ENCODE peak calls at places on chromosomes 13 and 19, in five cellular contexts. F is neuronal stem cell, L is IMR-90, Z is H1, V is mesenchymal stem cell. M is an unnamed sample.

GRCh38 chr19:55309437-55309836 is 15.7 kb downstream of the TMEM150B start:
- DNase-seq in L (no peak), Z (no peak), V (no peak), F (no peak), M (no peak)

GRCh38 chr13:99285432-99286182 is 21.6 kb downstream of the GPR183 start:
- DNase-seq in L (no peak), F (no peak), V (no peak), Z (no peak), M (no peak)

GRCh38 chr19:33344210-33344609 is 29.3 kb upstream of the CEBPG start:
- DNase-seq in V (no peak), F (peak; percentile 18), L (no peak), Z (no peak), M (peak; percentile 57)

GRCh38 chr13:98981596-98982195 is 3.8 kb upstream of the DOCK9 start:
- DNase-seq in V (no peak), Z (no peak), L (no peak), F (no peak), M (no peak)

GRCh38 chr13:65855276-65855675 is 1374.9 kb downstream of the PCDH9 start:
- DNase-seq in Z (no peak), F (no peak), L (peak; percentile 41), V (no peak), M (peak; percentile 45)

GRCh38 chr19:48419158-48419920 is 25.9 kb downstream of the GRIN2D start:
- DNase-seq in L (peak; percentile 42), F (peak; percentile 64), V (peak; percentile 45), Z (peak; percentile 49), M (peak; percentile 88)

GRCh38 chr19:2302319-2303208 is 5.4 kb downstream of the LINGO3 start:
- DNase-seq in F (peak; percentile 63), V (peak; percentile 45), L (peak; percentile 65), Z (no peak), M (peak; percentile 52)

GRCh38 chr13:104757712-104758111 is 1691.5 kb upstream of the SLC10A2 start:
- DNase-seq in F (no peak), V (no peak), Z (no peak), L (no peak), M (no peak)

GRCh38 chr19:43780706-43781525 is at the start of gene KCNN4:
- DNase-seq in L (peak; percentile 67), Z (no peak), F (no peak), V (peak; percentile 48), M (no peak)

GRCh38 chr19:36547001-36547732 is 19.1 kb upstream of the ZNF260 start:
- DNase-seq in F (no peak), V (peak; percentile 33), Z (no peak), L (peak; percentile 3), M (peak; percentile 66)
- H3K4ac ChIP-seq in F (no peak overlapping the region), V (no peak overlapping the region), Z (no peak overlapping the region), L (no peak overlapping the region), M (no peak overlapping the region)

GRCh38 chr19:28332886-28333285 is 880.1 kb downstream of the UQCRFS1 start:
- DNase-seq in L (no peak), Z (no peak), F (no peak), V (no peak), M (no peak)
- H3K4me3 ChIP-seq in L (no peak overlapping the region), Z (no peak overlapping the region), F (no peak overlapping the region), V (no peak overlapping the region), M (no peak overlapping the region)

DNA sequence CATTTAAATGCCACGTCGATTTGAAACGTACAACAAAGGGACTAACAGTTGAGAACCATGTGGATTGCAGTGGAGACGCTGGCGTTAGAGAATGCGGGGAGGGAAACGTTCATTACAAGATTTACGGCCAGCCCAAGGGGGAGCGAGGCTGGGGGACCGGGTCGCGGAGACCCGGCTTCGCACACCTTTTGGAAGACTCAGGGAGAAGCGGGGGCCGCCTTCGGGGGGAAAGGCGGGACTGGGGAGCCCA is 20.8 kb upstream of the OR10H1 start:
- DNase-seq in F (no peak), V (no peak), Z (no peak), L (peak; percentile 8), M (peak; percentile 14)
- H3K4ac ChIP-seq in F (no peak overlapping the region), V (no peak overlapping the region), Z (no peak overlapping the region), L (peak overlapping the region; percentile 41), M (peak overlapping the region; percentile 5)

DNA sequence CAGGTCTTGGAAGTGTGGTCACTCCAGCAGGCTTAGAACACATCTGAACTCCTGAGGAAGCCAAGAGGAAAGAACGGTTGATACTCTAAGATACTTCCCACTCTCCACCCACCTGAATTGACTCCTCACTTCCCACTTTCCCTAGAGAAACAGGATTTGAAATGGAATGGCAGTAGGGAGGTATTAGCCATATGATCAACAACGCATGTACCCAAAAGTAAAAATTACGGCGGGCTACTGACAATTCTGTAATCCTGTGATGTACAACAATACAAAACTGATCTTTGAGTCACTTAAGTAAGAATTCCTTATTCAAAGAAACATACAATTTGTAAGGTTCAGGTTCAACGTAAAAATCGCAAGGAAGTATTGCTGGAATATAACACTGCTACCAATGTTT is 3.2 kb downstream of the SPRY2 start:
- DNase-seq in L (no peak), V (peak; percentile 35), Z (no peak), F (no peak), M (no peak)
- H3K4me3 ChIP-seq in L (peak overlapping the region; percentile 88), V (peak overlapping the region; percentile 98), Z (peak overlapping the region; percentile 93), F (peak overlapping the region; percentile 63), M (peak overlapping the region; percentile 62)

GRCh38 chr13:94548382-94549240 is 47.3 kb downstream of the TGDS start:
- DNase-seq in Z (peak; percentile 50), V (peak; percentile 61), L (peak; percentile 29), F (no peak), M (no peak)
- H3K4ac ChIP-seq in Z (no peak overlapping the region), V (peak overlapping the region; percentile 84), L (peak overlapping the region; percentile 11), F (no peak overlapping the region), M (peak overlapping the region; percentile 2)

DNA sequence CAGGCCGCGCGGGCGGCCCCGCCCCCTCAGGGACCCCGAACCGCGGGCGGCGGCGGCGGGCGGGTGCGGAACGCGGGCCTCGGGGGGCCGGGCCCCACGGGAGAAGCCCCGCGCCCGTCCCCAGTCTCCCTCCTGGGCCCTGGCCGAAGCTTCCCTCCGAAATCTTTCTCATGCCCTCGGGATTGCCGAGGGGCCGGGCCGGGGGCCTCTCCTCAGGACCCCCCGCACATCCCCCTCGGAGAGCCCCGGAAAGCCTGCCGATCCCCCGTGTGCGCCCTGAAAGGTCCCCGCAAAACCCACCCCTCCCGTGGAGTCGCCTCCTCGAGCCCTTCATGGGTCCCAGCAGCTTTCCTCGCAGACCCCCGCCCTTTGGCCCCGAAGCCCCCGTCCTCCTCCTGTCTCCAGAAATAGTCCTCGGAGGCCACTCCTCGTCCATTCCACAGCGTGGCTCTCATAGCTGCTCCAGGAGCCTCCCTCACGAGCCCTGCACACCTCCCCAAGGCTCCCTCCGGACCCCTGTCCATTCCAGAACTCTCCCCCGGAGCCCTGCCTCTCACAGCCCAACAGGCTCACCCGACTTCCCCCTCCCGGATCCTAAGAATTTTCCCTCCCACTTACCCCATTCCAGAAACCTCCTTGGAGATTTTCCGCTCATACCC is 555 bp downstream of the SAMD4B start:
- DNase-seq in L (no peak), F (no peak), V (peak; percentile 40), Z (no peak), M (peak; percentile 48)
- H3K4me3 ChIP-seq in L (peak overlapping the region; percentile 84), F (peak overlapping the region; percentile 68), V (peak overlapping the region; percentile 86), Z (peak overlapping the region; percentile 63), M (peak overlapping the region; percentile 52)

GRCh38 chr19:54189020-54189667 is at the start of gene MBOAT7:
- DNase-seq in F (no peak), Z (no peak), L (no peak), V (no peak), M (no peak)
- H3K4ac ChIP-seq in F (peak within 1 kb of the TSS; percentile 84), Z (peak within 1 kb of the TSS; percentile 30), L (peak within 1 kb of the TSS; percentile 96), V (peak within 1 kb of the TSS; percentile 75), M (peak within 1 kb of the TSS; percentile 86)

GRCh38 chr13:23160241-23161175 is 20.3 kb upstream of the SGCG start:
- DNase-seq in Z (no peak), F (peak; percentile 29), L (no peak), V (no peak), M (peak; percentile 78)

GRCh38 chr13:23159587-23160240 is 21.1 kb upstream of the SGCG start:
- DNase-seq in F (no peak), V (no peak), Z (no peak), L (no peak), M (peak; percentile 82)

GRCh38 chr13:23161176-23161825 is 19.5 kb upstream of the SGCG start:
- DNase-seq in L (no peak), F (no peak), Z (no peak), V (no peak), M (no peak)

DNA sequence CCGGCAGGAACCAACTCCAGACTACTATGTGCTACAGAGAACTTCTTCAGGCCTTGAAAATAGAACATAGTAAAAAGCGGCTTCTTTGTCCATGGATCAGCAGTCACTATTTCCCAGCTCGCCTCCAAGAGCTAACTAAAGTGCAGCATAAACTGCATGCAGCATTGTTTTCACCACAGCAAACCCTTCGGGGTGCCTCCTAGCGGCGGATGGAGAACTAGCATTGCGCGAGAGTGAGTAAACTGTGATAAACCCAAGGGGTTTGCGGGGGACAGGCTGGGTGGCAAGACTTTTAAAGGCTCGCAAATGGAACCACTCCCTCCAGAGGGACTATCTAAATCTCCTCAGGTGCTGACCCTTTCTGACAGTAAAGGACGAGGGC is 21.6 kb upstream of the SGCG start:
- DNase-seq in F (peak; percentile 68), Z (no peak), L (peak; percentile 13), V (no peak), M (peak; percentile 88)
- H3K4me3 ChIP-seq in F (peak overlapping the region; percentile 31), Z (peak overlapping the region; percentile 73), L (no peak overlapping the region), V (peak overlapping the region; percentile 68), M (peak overlapping the region; percentile 60)

M was measured in mesendoderm.